ENCODE peak calls at places on chromosome 17, in seven cellular contexts. V is mesendoderm, T is IMR-90, K is H1, P is neuronal stem cell, L is mesenchymal stem cell, F is H9. Q is an unnamed sample.

GRCh38 chr17:81518785-81519283 is 6.2 kb upstream of the ACTG1 start:
- DNase-seq in T (no peak), L (no peak), F (no peak), V (peak), P (no peak), K (no peak), Q (peak)

GRCh38 chr17:78979780-78980623 is at the start of gene LGALS3BP:
- DNase-seq in F (peak), L (peak), P (peak), V (peak), T (peak), K (no peak), Q (peak)

GRCh38 chr17:51427259-51428255 is 167.2 kb downstream of the UTP18 start:
- DNase-seq in V (no peak), K (no peak), T (no peak), P (no peak), L (no peak), F (no peak), Q (no peak)

GRCh38 chr17:77963441-77963840 is 4.9 kb downstream of the TNRC6C start:
- DNase-seq in V (no peak), L (peak), P (peak), K (no peak), T (peak), F (no peak), Q (no peak)

GRCh38 chr17:72587156-72587555 is 466.3 kb downstream of the SOX9 start:
- DNase-seq in L (no peak), T (no peak), P (no peak), K (no peak), F (no peak), V (no peak), Q (peak)

GRCh38 chr17:60902399-60902798 is 224.7 kb downstream of the BCAS3 start:
- DNase-seq in P (no peak), L (no peak), K (no peak), T (peak), F (no peak), V (no peak), Q (no peak)

GRCh38 chr17:80981062-80981902 is 10.4 kb upstream of the CHMP6 start:
- DNase-seq in T (no peak), P (peak), F (peak), L (no peak), V (peak), K (no peak), Q (no peak)

GRCh38 chr17:77565166-77565565 is 393.3 kb upstream of the TNRC6C start:
- DNase-seq in L (no peak), V (no peak), K (no peak), F (no peak), P (no peak), T (no peak), Q (no peak)

GRCh38 chr17:4206945-4207344 is 56.8 kb downstream of the ANKFY1 start:
- DNase-seq in F (peak), L (no peak), T (no peak), K (no peak), V (no peak), P (no peak), Q (no peak)

GRCh38 chr17:49224198-49224996 is 6.2 kb downstream of the PHOSPHO1 start:
- DNase-seq in P (no peak), L (peak), V (peak), K (no peak), F (peak), T (no peak), Q (no peak)

GRCh38 chr17:33941744-33942143 is 313.3 kb upstream of the CCL2 start:
- DNase-seq in L (no peak), T (no peak), P (no peak), K (no peak), F (no peak), V (no peak), Q (no peak)

GRCh38 chr17:54736573-54736972 is 164.1 kb upstream of the TOM1L1 start:
- DNase-seq in V (no peak), K (no peak), P (no peak), L (no peak), T (no peak), F (no peak), Q (no peak)

GRCh38 chr17:12727881-12728280 is 61.4 kb upstream of the ARHGAP44 start:
- DNase-seq in V (no peak), P (no peak), K (no peak), F (no peak), L (peak), T (peak), Q (peak)

GRCh38 chr17:6387442-6387841 is 47.5 kb downstream of the AIPL1 start:
- DNase-seq in L (no peak), K (no peak), V (no peak), F (no peak), P (no peak), T (no peak), Q (no peak)

GRCh38 chr17:28345420-28346198 is 10.0 kb downstream of the TNFAIP1 start:
- DNase-seq in V (no peak), K (no peak), T (no peak), P (no peak), F (no peak), L (no peak), Q (peak)

GRCh38 chr17:57972151-57972550 is 15.9 kb downstream of the VEZF1 start:
- DNase-seq in K (no peak), L (no peak), P (no peak), F (no peak), V (no peak), T (no peak), Q (no peak)

GRCh38 chr17:66348605-66349165 is 46.3 kb downstream of the PRKCA start:
- DNase-seq in V (no peak), P (no peak), F (no peak), T (peak), L (peak), K (no peak), Q (peak)
- H3K18ac ChIP-seq in V (no peak), P (no peak), F (no peak), T (peak), L (no peak), K (no peak), Q (no peak)

GRCh38 chr17:46060461-46060860 is 61.4 kb downstream of the STH start:
- DNase-seq in P (no peak), T (no peak), F (no peak), L (no peak), K (no peak), V (no peak), Q (no peak)
- H3K18ac ChIP-seq in P (no peak), T (no peak), F (no peak), L (no peak), K (no peak), V (no peak), Q (no peak)

GRCh38 chr17:40451420-40451819 is 8.2 kb downstream of the IGFBP4 start:
- DNase-seq in L (peak), T (peak), K (no peak), F (no peak), V (no peak), P (no peak), Q (no peak)
- H3K18ac ChIP-seq in L (no peak), T (no peak), K (no peak), F (no peak), V (no peak), P (no peak), Q (no peak)

DNA sequence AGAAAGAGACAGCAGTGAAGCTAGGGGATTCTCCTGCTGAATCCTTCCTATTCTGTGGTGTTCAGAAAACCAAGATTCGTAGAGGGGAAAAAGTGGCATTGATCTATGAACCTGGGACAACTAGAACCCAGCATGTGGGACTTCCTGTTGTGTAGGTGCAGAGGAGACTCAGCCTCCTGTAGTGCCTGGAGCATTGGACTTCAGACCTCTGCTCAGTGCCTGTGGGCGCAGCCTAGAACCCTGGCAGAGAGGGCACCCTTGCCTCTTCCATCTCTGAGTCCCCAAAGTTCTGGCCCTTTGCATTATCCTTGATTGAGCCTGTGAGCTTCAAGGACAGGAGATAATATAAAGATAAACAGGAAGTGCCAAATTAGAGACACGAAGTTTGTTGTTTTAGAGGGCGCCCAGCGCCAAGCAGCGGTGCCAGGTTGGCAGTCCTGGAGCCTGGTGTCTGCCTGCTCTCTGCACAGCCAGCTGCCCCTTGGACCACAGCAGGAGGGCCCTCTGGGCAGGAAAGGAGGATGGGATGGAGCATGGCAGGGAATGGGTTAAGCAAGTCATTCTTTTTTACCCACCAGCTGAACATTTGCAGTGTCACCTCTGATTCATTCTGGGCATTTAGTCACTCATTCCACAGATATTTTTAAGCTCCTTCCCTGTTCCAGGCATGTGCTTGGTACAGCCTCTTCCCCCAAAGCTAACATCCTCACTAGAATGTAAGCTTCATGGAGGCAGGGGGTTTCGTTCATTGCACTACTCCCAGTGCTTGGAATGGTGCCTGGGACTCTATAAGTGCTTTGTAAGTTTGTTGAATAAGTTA is 11.9 kb upstream of the SP6 start:
- DNase-seq in V (no peak), F (no peak), T (peak), L (peak), P (no peak), K (no peak), Q (no peak)
- H3K18ac ChIP-seq in V (no peak), F (no peak), T (peak), L (no peak), P (no peak), K (no peak), Q (no peak)

GRCh38 chr17:44363613-44364159 is at the start of gene FAM171A2:
- DNase-seq in V (peak), T (peak), P (peak), F (peak), L (peak), K (no peak), Q (peak)
- H3K18ac ChIP-seq in V (peak), T (no peak), P (peak), F (no peak), L (peak), K (peak), Q (peak)

DNA sequence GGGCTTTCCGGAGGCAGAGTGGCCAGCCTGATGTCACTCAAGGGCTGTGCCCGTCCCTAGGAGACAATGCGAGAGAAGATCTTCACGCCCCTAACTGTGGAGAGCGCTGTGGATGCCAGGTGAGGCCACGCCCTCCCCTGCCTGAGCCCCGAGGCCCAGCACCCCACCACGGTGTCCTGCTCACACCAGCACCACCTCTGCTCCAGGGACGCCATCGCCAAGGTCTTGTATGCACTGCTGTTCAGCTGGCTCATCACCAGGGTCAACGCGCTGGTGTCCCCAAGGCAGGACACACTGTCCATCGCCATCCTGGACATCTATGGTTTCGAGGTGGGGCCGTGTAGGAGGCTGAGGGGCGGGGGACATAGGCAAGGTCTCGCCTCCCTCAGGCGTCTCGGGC is 27.8 kb downstream of the MYO15A start:
- DNase-seq in K (no peak), L (no peak), T (no peak), V (no peak), F (no peak), P (no peak), Q (no peak)
- H3K18ac ChIP-seq in K (no peak), L (no peak), T (no peak), V (no peak), F (no peak), P (peak), Q (no peak)

DNA sequence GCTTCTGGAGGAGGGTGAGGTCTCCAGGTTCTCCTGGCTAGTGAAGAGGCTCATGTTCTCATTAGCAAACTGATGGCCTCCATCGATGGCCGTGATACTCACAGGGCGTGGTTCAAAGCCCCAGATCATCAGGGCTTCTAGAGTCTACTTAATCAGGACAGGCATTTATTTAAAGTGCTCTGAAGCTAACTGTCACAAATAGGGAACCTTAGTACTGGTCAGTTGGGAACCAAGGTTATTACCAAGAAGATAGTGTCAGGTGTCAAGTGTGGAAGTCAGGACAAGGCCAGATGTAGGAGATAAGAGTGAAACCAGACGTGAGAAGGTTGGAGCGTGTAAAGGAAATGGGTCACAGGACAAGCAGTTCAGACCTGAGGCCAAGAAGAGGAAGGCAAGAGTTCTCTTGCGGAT is 56.9 kb downstream of the PIGL start:
- DNase-seq in P (no peak), F (no peak), K (no peak), V (no peak), L (no peak), T (no peak), Q (no peak)
- H3K18ac ChIP-seq in P (no peak), F (no peak), K (no peak), V (no peak), L (no peak), T (peak), Q (no peak)

DNA sequence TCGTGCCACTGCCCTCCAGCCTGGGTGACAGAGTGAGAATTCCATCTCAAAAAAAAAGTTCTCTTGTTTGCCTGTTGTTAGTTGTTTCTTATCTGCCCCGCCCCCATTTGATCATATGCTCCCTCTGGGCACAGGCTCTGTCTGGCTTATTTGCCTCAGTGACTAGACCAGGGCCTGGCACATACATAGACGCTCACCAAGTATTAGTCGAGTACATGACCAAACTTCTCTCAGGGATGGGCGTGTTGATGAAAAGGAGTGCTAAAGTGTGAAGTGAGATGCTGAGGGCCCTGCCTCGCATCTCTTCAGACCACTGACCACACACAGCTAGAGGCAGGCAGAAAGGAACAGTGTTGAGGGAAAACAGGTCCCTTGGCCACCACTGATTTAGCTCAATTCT is 3.3 kb upstream of the HELZ start:
- DNase-seq in K (no peak), L (no peak), F (no peak), P (no peak), T (no peak), V (no peak), Q (no peak)
- H3K18ac ChIP-seq in K (no peak), L (no peak), F (no peak), P (no peak), T (no peak), V (no peak), Q (no peak)

Q was measured in trophoblast cell.